ENCODE peak calls at places on chromosomes 11 and 22, in six cellular contexts. Y is cardiac fibroblast, I is aorta, H is T-helper 1 cell, T is esophagus squamous epithelium, Q is Calu3. O is an unnamed sample.

GRCh38 chr11:128622137-128622523 is 34.8 kb upstream of the ETS1 start:
- DNase-seq in Y (no peak), I (no peak), H (no peak), T (no peak), Q (no peak), O (no peak)

GRCh38 chr11:73270855-73271477 is 1.2 kb upstream of the P2RY6 start:
- DNase-seq in Y (no peak), I (no peak), H (no peak), T (no peak), Q (no peak), O (no peak)

GRCh38 chr11:12860827-12861226 is 148.3 kb upstream of the RASSF10 start:
- DNase-seq in Y (no peak), I (no peak), H (no peak), T (no peak), Q (no peak), O (no peak)

GRCh38 chr22:30947821-30948454 is 20.6 kb downstream of the MORC2 start:
- DNase-seq in Y (peak; percentile 73), I (no peak), H (peak; percentile 25), T (no peak), Q (no peak), O (no peak)

GRCh38 chr11:19199766-19200165 is 2.0 kb downstream of the CSRP3 start:
- DNase-seq in Y (no peak), I (no peak), H (no peak), T (no peak), Q (no peak), O (no peak)

GRCh38 chr11:16781821-16782220 is 43.4 kb downstream of the C11orf58 start:
- DNase-seq in Y (no peak), I (no peak), H (no peak), T (no peak), Q (no peak), O (no peak)

GRCh38 chr22:40243891-40244290 is 66.2 kb downstream of the TNRC6B start:
- DNase-seq in Y (no peak), I (no peak), H (peak; percentile 40), T (no peak), Q (no peak), O (peak; percentile 35)

GRCh38 chr11:129804012-129804411 is 11.6 kb upstream of the TMEM45B start:
- DNase-seq in Y (no peak), I (no peak), H (peak; percentile 11), T (no peak), Q (no peak), O (peak; percentile 39)

GRCh38 chr11:119782021-119782420 is 53.0 kb upstream of the NECTIN1 start:
- DNase-seq in Y (no peak), I (no peak), H (no peak), T (no peak), Q (no peak), O (no peak)

GRCh38 chr22:30609260-30610185 is 2.5 kb downstream of the TCN2 start:
- DNase-seq in Y (peak; percentile 83), I (peak; percentile 71), H (peak; percentile 66), T (no peak), Q (peak; percentile 52), O (peak; percentile 49)

GRCh38 chr11:82733444-82734119 is at the start of gene FAM181B:
- DNase-seq in Y (peak; percentile 14), I (peak; percentile 76), H (no peak), T (no peak), Q (peak; percentile 33), O (no peak)

GRCh38 chr11:48043111-48043997 is 63.0 kb downstream of the PTPRJ start:
- DNase-seq in Y (no peak), I (no peak), H (peak; percentile 43), T (no peak), Q (no peak), O (no peak)

GRCh38 chr22:37233751-37234631 is 10.1 kb downstream of the RAC2 start:
- DNase-seq in Y (no peak), I (peak; percentile 53), H (no peak), T (no peak), Q (no peak), O (no peak)

GRCh38 chr11:40444151-40444550 is 1015.3 kb downstream of the LRRC4C start:
- DNase-seq in Y (no peak), I (no peak), H (no peak), T (no peak), Q (no peak), O (no peak)

GRCh38 chr11:129610125-129610524 is 205.5 kb upstream of the TMEM45B start:
- DNase-seq in Y (no peak), I (no peak), H (no peak), T (no peak), Q (no peak), O (no peak)

GRCh38 chr11:35235944-35236666 is 97.1 kb downstream of the CD44 start:
- DNase-seq in Y (peak; percentile 65), I (no peak), H (peak; percentile 86), T (no peak), Q (peak; percentile 75), O (peak; percentile 83)

GRCh38 chr11:122277553-122277952 is 161.5 kb upstream of the BLID start:
- DNase-seq in Y (no peak), I (no peak), H (no peak), T (no peak), Q (no peak), O (no peak)

GRCh38 chr11:95655544-95655943 is 134.0 kb downstream of the FAM76B start:
- DNase-seq in Y (no peak), I (no peak), H (no peak), T (no peak), Q (no peak), O (no peak)

GRCh38 chr11:111335596-111335995 is 37.2 kb downstream of the POU2AF3 start:
- DNase-seq in Y (no peak), I (no peak), H (no peak), T (no peak), Q (no peak), O (no peak)

GRCh38 chr11:130157111-130157510 is 2.5 kb upstream of the ST14 start:
- DNase-seq in Y (peak; percentile 75), I (no peak), H (no peak), T (no peak), Q (no peak), O (no peak)

GRCh38 chr11:8285228-8285627 is 21.6 kb upstream of the LMO1 start:
- DNase-seq in Y (no peak), I (no peak), H (no peak), T (no peak), Q (no peak), O (no peak)

GRCh38 chr11:134412508-134413333 is 679 bp upstream of the B3GAT1 start:
- DNase-seq in Y (no peak), I (peak; percentile 26), H (no peak), T (no peak), Q (peak; percentile 28), O (peak; percentile 32)

GRCh38 chr11:60169264-60169915 is 13.5 kb downstream of the MS4A6A start:
- DNase-seq in Y (peak; percentile 58), I (no peak), H (no peak), T (no peak), Q (peak; percentile 90), O (no peak)

GRCh38 chr11:46275964-46276641 is 1.4 kb upstream of the CREB3L1 start:
- DNase-seq in Y (no peak), I (no peak), H (no peak), T (no peak), Q (no peak), O (no peak)

GRCh38 chr22:46636221-46637002 is 16.2 kb downstream of the GRAMD4 start:
- DNase-seq in Y (no peak), I (no peak), H (no peak), T (no peak), Q (no peak), O (no peak)

GRCh38 chr11:746289-747175 is 732 bp upstream of the TALDO1 start:
- DNase-seq in Y (peak; percentile 43), I (peak; percentile 58), H (peak; percentile 41), T (no peak), Q (no peak), O (peak; percentile 55)

GRCh38 chr11:66126808-66127555 is 56.9 kb downstream of the PACS1 start:
- DNase-seq in Y (peak; percentile 79), I (peak; percentile 77), H (peak; percentile 64), T (no peak), Q (no peak), O (peak; percentile 62)

GRCh38 chr11:57276857-57277505 is 39.9 kb upstream of the APLNR start:
- DNase-seq in Y (peak; percentile 60), I (no peak), H (no peak), T (no peak), Q (no peak), O (no peak)

GRCh38 chr22:42177891-42178336 is 47.3 kb upstream of the CYP2D6 start:
- DNase-seq in Y (no peak), I (no peak), H (no peak), T (no peak), Q (peak; percentile 49), O (no peak)

GRCh38 chr11:94700631-94701030 is 67.5 kb upstream of the AMOTL1 start:
- DNase-seq in Y (no peak), I (no peak), H (no peak), T (no peak), Q (no peak), O (no peak)

GRCh38 chr11:691710-692590 is 3.1 kb downstream of the DEAF1 start:
- DNase-seq in Y (no peak), I (no peak), H (no peak), T (no peak), Q (no peak), O (no peak)

GRCh38 chr22:20316217-20316843 is 3.5 kb downstream of the DGCR6L start:
- DNase-seq in Y (no peak), I (no peak), H (no peak), T (no peak), Q (no peak), O (peak; percentile 14)